ENCODE peak calls at places on chromosomes 11 and 22, in four cellular contexts. F is GM23248, U is tibial nerve, Y is sigmoid colon. P is an unnamed sample. For H3K4me1, the result is how much of the 10 kb centered on the place peaks cover.

GRCh38 chr11:76237914-76238313 is 31.6 kb upstream of the WNT11 start:
- DNase-seq in F (peak), U (no peak), Y (no peak), P (no peak)

GRCh38 chr22:41512421-41513194 is 31.7 kb downstream of the POLR3H start:
- DNase-seq in F (peak), U (no peak), Y (no peak), P (no peak)

GRCh38 chr11:64969209-64969608 is 2.7 kb downstream of the MAJIN start:
- DNase-seq in F (peak), U (no peak), Y (no peak), P (no peak)

GRCh38 chr11:103959279-103959930 is 77.0 kb upstream of the DDI1 start:
- DNase-seq in F (peak), U (no peak), Y (no peak), P (no peak)

GRCh38 chr11:115645631-115646271 is 141.5 kb upstream of the CADM1 start:
- DNase-seq in F (no peak), U (no peak), Y (no peak), P (peak)

GRCh38 chr11:46381046-46381835 is at the start of gene MDK:
- DNase-seq in F (peak), U (no peak), Y (peak), P (peak)

GRCh38 chr11:71998649-71999310 is at the start of gene IL18BP:
- DNase-seq in F (no peak), U (no peak), Y (peak), P (no peak)

GRCh38 chr11:33957304-33957917 is 65.5 kb upstream of the LMO2 start:
- DNase-seq in F (no peak), U (no peak), Y (no peak), P (no peak)

GRCh38 chr11:10287140-10287539 is 6.9 kb downstream of the SBF2 start:
- DNase-seq in F (no peak), U (no peak), Y (no peak), P (no peak)

GRCh38 chr11:44149651-44150050 is 54.2 kb downstream of the EXT2 start:
- DNase-seq in F (peak), U (no peak), Y (no peak), P (no peak)
- H3K4me1 ChIP-seq in F (under half), U (under half), Y (under half), P (under half)

DNA sequence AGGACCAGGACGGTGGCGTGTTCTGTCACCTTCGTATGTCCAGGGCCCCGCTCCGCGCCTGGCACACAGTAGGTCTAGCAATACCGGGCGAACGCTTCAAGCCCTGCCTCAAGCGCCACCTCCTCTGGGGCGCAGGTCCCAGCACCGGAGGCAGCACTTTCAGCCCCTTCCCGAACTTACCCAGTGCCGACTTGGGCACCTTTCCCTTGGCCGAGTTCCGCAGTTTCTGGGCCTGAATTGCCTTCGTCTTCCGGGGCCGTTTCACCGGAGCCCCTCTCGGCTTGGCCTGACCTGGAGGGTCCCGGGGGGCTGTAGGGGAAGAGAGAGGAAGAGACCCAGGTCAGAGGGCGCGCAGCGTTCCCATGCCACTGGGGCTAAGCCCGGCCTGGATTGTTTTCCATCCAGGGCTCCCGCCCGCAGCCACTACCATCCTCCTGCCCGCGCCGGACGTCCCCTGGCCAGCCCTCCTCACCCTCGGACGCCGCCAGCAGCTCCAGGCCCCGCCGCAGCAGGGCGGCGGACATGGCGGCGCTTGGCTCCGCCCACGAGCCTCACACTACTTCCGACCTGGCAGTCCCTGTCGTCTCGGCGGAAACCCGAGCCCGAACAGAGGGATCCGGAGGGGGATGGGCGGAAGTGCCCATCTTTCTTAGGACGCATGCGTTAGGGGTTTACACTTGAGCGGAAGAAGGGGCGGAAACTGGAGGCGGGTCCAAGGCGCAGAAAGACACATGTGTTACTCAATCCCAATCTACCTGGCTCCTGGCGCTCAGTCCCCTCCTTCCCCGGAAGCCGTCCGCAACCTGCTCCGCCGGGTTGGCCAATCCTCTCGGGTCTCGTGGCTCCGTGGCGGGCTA is at the start of gene RPS19BP1:
- DNase-seq in F (peak), U (peak), Y (peak), P (peak)
- H3K4me1 ChIP-seq in F (under half), U (under half), Y (half or more), P (under half)

DNA sequence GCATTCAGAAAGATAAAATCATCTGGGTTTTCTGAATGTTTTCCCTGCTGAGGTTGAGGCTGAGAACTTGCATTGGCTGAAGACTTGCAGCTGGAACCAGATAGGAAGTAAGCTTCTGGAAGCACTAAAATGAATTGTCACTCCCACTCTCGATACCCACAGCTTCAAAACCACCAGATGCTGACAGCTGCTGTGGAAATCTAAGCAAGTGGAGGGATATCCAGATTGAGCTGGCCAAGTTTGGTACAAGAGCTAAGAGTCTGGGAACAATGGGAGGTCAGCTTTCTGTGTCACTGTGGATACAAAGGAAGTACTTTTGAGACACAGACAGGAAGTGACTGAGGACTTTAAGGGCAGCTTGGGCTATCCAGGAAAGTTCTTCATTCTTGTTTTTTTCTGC is 51.3 kb upstream of the CD44 start:
- DNase-seq in F (peak), U (no peak), Y (no peak), P (no peak)
- H3K4me1 ChIP-seq in F (under half), U (under half), Y (under half), P (under half)

GRCh38 chr22:30742291-30743256 is 47.9 kb downstream of the OSBP2 start:
- DNase-seq in F (peak), U (no peak), Y (no peak), P (no peak)

GRCh38 chr22:30749272-30749671 is 54.6 kb downstream of the OSBP2 start:
- DNase-seq in F (no peak), U (no peak), Y (no peak), P (no peak)

GRCh38 chr22:30747493-30747892 is 52.8 kb downstream of the OSBP2 start:
- DNase-seq in F (no peak), U (no peak), Y (no peak), P (no peak)

GRCh38 chr22:30744224-30744623 is 49.5 kb downstream of the OSBP2 start:
- DNase-seq in F (no peak), U (no peak), Y (peak), P (no peak)

DNA sequence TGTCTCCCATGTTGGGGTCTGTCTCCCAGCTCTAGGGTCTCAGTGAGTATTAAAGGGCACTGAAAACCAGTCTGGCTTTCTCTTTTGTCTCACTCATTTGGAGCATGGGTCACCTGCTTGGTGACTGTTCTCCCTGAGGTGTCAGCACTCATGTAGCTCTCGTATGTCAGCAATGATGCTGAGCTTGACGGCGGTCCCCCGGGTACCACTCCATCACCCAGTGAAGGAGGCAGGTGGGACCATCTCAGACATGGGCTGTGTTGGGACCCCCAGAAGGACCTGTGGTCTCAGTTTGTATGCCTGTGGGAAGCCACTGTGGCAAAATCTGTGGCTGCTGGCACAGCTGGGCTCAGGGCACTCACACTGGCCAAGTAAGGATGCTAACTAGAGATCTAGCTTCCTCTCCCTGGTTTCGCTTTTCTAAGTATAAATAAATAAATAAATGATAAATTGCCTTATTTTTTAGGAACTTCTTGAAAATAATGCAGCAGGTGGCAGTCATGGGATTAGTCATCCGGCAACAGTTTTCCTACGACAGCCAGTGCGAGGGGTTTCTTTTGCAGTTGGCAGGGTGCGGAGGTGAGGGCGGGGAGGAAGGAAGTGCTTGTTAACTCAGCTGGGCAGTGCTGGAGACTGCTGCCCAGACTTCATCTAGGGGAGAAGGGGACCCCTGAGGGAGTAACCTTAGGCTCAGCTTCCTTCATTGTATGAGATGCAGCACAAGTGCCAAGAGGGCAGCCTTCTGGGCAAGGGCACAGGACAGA is 48.8 kb downstream of the OSBP2 start:
- DNase-seq in F (no peak), U (no peak), Y (peak), P (no peak)
- H3K4me1 ChIP-seq in F (under half), U (under half), Y (under half), P (under half)

DNA sequence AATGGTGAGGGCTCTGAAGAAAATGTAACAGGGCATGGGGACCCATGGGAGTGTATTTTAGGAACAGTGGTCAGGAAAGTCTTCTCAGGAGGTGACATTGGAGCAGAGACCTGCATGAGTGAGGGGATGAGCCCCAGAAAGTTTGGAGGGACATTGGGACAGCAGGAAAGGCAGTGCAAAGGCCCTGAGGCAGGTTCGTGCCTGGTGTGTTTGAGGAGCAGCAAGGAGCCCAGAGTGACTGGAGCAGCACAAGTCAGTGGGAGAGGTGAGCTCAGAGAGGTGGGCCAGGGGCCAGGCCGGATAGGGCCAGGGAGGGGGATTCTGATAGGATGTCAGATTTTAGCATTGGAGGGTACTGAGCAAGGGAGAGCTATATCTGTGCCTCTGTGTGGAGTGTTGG is 80.0 kb upstream of the CRYBB3 start:
- DNase-seq in F (no peak), U (no peak), Y (no peak), P (no peak)
- H3K4me1 ChIP-seq in F (under half), U (under half), Y (under half), P (under half)

GRCh38 chr22:45090364-45090960 is 73.3 kb upstream of the NUP50 start:
- DNase-seq in F (no peak), U (no peak), Y (no peak), P (no peak)
- H3K4me1 ChIP-seq in F (under half), U (under half), Y (under half), P (under half)

GRCh38 chr11:2726964-2727363 is 27.2 kb upstream of the KCNQ1OT1 start:
- DNase-seq in F (no peak), U (no peak), Y (no peak), P (no peak)
- H3K4me1 ChIP-seq in F (under half), U (half or more), Y (under half), P (under half)